ENCODE peak calls at places on chromosome 20, in six cellular contexts. S, P, X, Y, Q and C are unnamed samples.

GRCh38 chr20:1875762-1876161 is 19.4 kb upstream of the SIRPA start:
- DNase-seq in S (no peak), Q (no peak), X (no peak), Y (no peak), P (no peak), C (no peak)

GRCh38 chr20:43849496-43850197 is 65.0 kb upstream of the TOX2 start:
- DNase-seq in X (no peak), S (peak), Y (peak), Q (peak), P (no peak), C (no peak)

GRCh38 chr20:49431345-49431744 is 51.1 kb downstream of the KCNB1 start:
- DNase-seq in X (no peak), Y (no peak), Q (no peak), S (peak), P (no peak), C (no peak)

GRCh38 chr20:21430031-21430430 is 32.7 kb upstream of the NKX2-4 start:
- DNase-seq in Y (no peak), P (no peak), Q (no peak), S (no peak), X (no peak), C (no peak)

GRCh38 chr20:46051556-46052323 is 22.7 kb downstream of the SLC12A5 start:
- DNase-seq in X (no peak), S (no peak), Q (no peak), Y (no peak), P (no peak), C (no peak)

GRCh38 chr20:56043227-56043626 is 37.9 kb upstream of the CBLN4 start:
- DNase-seq in Y (no peak), Q (no peak), P (no peak), X (no peak), S (no peak), C (no peak)

GRCh38 chr20:48732081-48732829 is 95.5 kb downstream of the PREX1 start:
- DNase-seq in Q (no peak), X (no peak), P (no peak), Y (no peak), S (no peak), C (no peak)

GRCh38 chr20:32920530-32921298 is 62.0 kb downstream of the EFCAB8 start:
- DNase-seq in P (no peak), X (no peak), Y (no peak), Q (no peak), S (no peak), C (no peak)

GRCh38 chr20:61691978-61692377 is 373.7 kb downstream of the TAF4 start:
- DNase-seq in Y (no peak), Q (no peak), S (no peak), X (no peak), P (no peak), C (no peak)

GRCh38 chr20:61692476-61692875 is 373.2 kb downstream of the TAF4 start:
- DNase-seq in P (no peak), Q (peak), Y (no peak), S (no peak), X (no peak), C (no peak)

GRCh38 chr20:61690150-61690549 is 375.5 kb downstream of the TAF4 start:
- DNase-seq in Q (no peak), S (no peak), X (no peak), P (peak), Y (no peak), C (peak)

GRCh38 chr20:61693055-61693600 is 372.6 kb downstream of the TAF4 start:
- DNase-seq in X (no peak), Y (no peak), Q (no peak), P (peak), S (no peak), C (peak)

DNA sequence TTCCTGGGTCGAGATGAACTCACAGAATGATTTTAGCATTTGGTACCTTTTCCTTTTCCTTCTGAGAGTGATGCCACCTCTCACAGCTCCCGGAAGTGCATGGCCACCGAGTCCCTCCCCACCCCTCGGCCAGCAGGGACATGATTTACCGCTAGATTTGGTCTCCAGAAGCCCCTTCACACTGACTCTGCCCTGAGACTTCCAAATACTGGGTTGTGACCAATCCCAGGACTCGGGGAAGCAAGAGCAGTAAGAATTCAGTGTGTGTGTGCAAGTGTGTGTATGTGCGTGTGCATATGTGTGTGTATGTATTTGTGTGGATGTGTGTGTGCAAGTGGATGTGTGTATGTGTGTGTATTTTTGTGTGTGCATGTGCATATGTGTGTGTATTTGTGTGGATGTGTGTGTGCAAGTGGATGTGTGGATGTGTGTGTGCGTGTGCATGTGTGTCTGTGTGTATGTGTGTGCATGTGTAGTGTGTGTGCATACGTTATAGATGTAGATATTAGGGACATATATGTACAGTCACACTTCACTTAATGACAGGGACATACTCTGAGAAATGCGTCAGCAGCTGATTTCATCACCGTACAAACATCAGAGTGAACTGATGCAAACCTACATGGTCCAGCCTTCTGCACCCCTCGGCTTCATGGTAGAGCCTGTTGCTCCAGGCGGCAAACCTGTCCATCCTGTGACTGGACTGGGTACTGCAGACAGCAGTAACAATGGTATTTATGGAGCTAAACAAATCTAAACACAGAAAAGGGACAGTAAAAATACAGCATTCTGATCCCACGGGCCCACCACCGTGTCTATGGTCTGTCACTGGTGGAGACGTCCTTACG is 374.5 kb downstream of the TAF4 start:
- DNase-seq in Q (no peak), Y (no peak), S (no peak), X (no peak), P (peak), C (peak)
- TF ChIP-seq CTCF in Q (no peak), Y (no peak), S (no peak), X (no peak), P (no peak), C (no peak)

DNA sequence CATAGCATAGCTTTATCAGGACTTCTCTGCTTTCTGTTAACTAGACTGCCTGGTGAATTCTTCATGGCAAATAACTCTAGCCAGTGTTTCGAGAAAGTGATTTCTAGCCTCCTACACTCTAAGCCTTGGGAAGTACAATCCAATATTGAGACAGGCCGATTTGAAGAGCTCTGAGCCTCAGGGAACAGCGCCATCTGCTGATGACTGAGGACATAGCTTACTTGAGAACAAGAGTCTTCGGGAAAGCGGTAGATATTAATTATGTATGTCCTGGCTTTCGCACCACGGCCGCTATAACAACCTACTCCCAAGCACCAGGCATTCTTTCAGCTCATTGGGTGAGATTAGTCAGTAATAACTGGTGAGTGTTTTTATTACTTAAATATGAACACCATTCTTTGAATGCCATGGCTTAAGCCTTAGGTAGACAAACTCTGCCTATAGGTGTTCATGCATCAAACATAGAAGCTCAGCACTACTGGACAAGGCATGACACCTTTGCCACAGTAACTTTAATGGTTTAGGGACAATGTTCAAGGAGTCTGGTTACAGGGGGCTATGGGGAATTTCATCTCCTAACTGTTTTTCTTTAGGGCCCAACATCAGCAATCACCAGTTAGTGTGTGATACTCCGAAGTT is 518.6 kb downstream of the BMP2 start:
- DNase-seq in X (peak), S (peak), Y (peak), Q (peak), P (peak), C (no peak)
- TF ChIP-seq CTCF in X (peak), S (peak), Y (peak), Q (peak), P (peak), C (peak)

GRCh38 chr20:63733117-63733516 is 3.3 kb upstream of the LIME1 start:
- DNase-seq in P (no peak), S (no peak), Y (no peak), X (no peak), Q (no peak), C (peak)

GRCh38 chr20:63734111-63734945 is 2.1 kb upstream of the LIME1 start:
- DNase-seq in X (no peak), S (no peak), P (no peak), Y (no peak), Q (no peak), C (peak)

GRCh38 chr20:63733579-63734081 is 2.8 kb upstream of the LIME1 start:
- DNase-seq in Y (no peak), S (no peak), X (no peak), P (no peak), Q (no peak), C (peak)

GRCh38 chr20:63732118-63733095 is 4.1 kb upstream of the LIME1 start:
- DNase-seq in Y (no peak), S (no peak), Q (no peak), X (no peak), P (no peak), C (peak)

GRCh38 chr20:63731410-63731809 is 5.1 kb upstream of the LIME1 start:
- DNase-seq in Y (no peak), S (no peak), X (no peak), P (no peak), Q (no peak), C (no peak)
- TF ChIP-seq CTCF in Y (no peak), S (no peak), X (no peak), P (no peak), Q (no peak), C (no peak)

GRCh38 chr20:47535088-47535487 is 33.4 kb downstream of the NCOA3 start:
- DNase-seq in P (no peak), S (no peak), Y (no peak), Q (no peak), X (peak), C (no peak)
- TF ChIP-seq CTCF in P (no peak), S (no peak), Y (no peak), Q (no peak), X (no peak), C (peak)

DNA sequence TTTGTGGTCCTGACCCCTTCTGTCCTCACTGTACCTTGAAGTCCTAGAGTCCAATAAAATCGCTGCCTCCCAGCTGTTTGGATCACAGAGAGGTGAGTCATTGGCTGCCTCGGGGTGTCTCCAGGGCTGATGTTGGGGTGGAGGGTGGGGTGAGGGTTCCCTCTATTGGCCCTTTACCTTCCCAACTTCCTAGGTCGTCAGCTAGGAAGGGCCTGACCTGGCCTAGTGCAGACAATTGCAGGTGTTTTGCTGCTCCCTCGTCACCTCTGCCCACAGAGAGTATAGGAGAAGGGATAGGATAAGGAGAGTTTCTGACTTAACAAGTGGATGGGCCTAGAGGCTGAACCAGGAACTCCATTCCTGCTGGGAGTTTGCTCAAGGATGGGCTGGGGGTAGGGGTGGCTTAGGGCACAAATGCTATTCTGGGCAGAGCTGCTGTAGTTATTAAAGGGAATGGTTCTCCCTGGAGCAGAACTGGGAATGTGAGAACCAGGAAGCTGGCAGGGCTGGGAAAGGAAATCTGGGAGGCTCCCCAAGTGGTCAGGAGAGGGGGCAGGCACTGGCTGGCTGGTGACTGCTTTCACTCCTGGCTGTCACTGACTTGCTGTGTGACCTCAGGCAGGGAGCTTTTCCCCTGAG is 1.4 kb downstream of the TP53INP2 start:
- DNase-seq in Y (peak), Q (peak), X (peak), S (peak), P (no peak), C (no peak)
- TF ChIP-seq CTCF in Y (peak), Q (peak), X (peak), S (peak), P (no peak), C (peak)